ENCODE peak calls at places on chromosomes 12 and 14, in five cellular contexts. One of them, this sample, is unnamed.

GRCh38 chr14:51978566-51979398 is 10.6 kb upstream of the RTRAF start:
- DNase-seq in AG10803: peak
- DNase-seq in transverse colon: peak
- DNase-seq in left lung: peak
- DNase-seq in psoas muscle: peak
- DNase-seq in this sample: peak

GRCh38 chr14:34538871-34539406 is 562 bp downstream of the EAPP start:
- DNase-seq in left lung: no peak
- DNase-seq in psoas muscle: no peak
- DNase-seq in transverse colon: no peak
- DNase-seq in AG10803: no peak
- DNase-seq in this sample: no peak

GRCh38 chr14:81453166-81453766 is 53.1 kb upstream of the STON2 start:
- DNase-seq in transverse colon: peak
- DNase-seq in AG10803: peak
- DNase-seq in left lung: no peak
- DNase-seq in psoas muscle: peak
- DNase-seq in this sample: peak

GRCh38 chr12:115451151-115451784 is 767.3 kb upstream of the TBX3 start:
- DNase-seq in transverse colon: no peak
- DNase-seq in left lung: no peak
- DNase-seq in AG10803: no peak
- DNase-seq in psoas muscle: no peak
- DNase-seq in this sample: no peak

GRCh38 chr14:21978184-21978998 is 304.8 kb upstream of the OR4E1 start:
- DNase-seq in psoas muscle: peak
- DNase-seq in left lung: no peak
- DNase-seq in transverse colon: peak
- DNase-seq in AG10803: peak
- DNase-seq in this sample: no peak

GRCh38 chr12:68794653-68795253 is 13.2 kb upstream of the MDM2 start:
- DNase-seq in transverse colon: no peak
- DNase-seq in psoas muscle: no peak
- DNase-seq in AG10803: peak
- DNase-seq in left lung: no peak
- DNase-seq in this sample: no peak

GRCh38 chr14:51681411-51681810 is 29.7 kb downstream of the FRMD6 start:
- DNase-seq in psoas muscle: no peak
- DNase-seq in transverse colon: no peak
- DNase-seq in left lung: no peak
- DNase-seq in AG10803: no peak
- DNase-seq in this sample: no peak

GRCh38 chr12:109707470-109707821 is 6.2 kb upstream of the FAM222A start:
- DNase-seq in psoas muscle: no peak
- DNase-seq in transverse colon: no peak
- DNase-seq in left lung: no peak
- DNase-seq in AG10803: no peak
- DNase-seq in this sample: no peak

GRCh38 chr12:33663000-33663654 is 223.5 kb upstream of the SYT10 start:
- DNase-seq in left lung: no peak
- DNase-seq in transverse colon: no peak
- DNase-seq in psoas muscle: no peak
- DNase-seq in AG10803: no peak
- DNase-seq in this sample: no peak

GRCh38 chr14:50001999-50002925 is 109.4 kb downstream of the ARF6 start:
- DNase-seq in transverse colon: peak
- DNase-seq in psoas muscle: peak
- DNase-seq in AG10803: no peak
- DNase-seq in left lung: no peak
- DNase-seq in this sample: no peak

GRCh38 chr14:97153527-97153926 is 356.3 kb downstream of the VRK1 start:
- DNase-seq in transverse colon: no peak
- DNase-seq in psoas muscle: no peak
- DNase-seq in AG10803: no peak
- DNase-seq in left lung: no peak
- DNase-seq in this sample: no peak

GRCh38 chr12:15590180-15590826 is 198.9 kb downstream of the EPS8 start:
- DNase-seq in left lung: peak
- DNase-seq in psoas muscle: no peak
- DNase-seq in AG10803: peak
- DNase-seq in transverse colon: peak
- DNase-seq in this sample: no peak

GRCh38 chr14:25121342-25122129 is 71.6 kb upstream of the STXBP6 start:
- DNase-seq in psoas muscle: no peak
- DNase-seq in AG10803: peak
- DNase-seq in left lung: no peak
- DNase-seq in transverse colon: no peak
- DNase-seq in this sample: no peak

GRCh38 chr14:57714487-57714899 is 151.4 kb downstream of the SLC35F4 start:
- DNase-seq in AG10803: no peak
- DNase-seq in left lung: no peak
- DNase-seq in transverse colon: no peak
- DNase-seq in psoas muscle: no peak
- DNase-seq in this sample: no peak

GRCh38 chr12:481422-481821 is 21.7 kb downstream of the B4GALNT3 start:
- DNase-seq in psoas muscle: peak
- DNase-seq in left lung: no peak
- DNase-seq in AG10803: peak
- DNase-seq in transverse colon: no peak
- DNase-seq in this sample: peak

GRCh38 chr12:104604070-104604994 is 147.6 kb downstream of the CHST11 start:
- DNase-seq in transverse colon: peak
- DNase-seq in left lung: no peak
- DNase-seq in AG10803: peak
- DNase-seq in psoas muscle: peak
- DNase-seq in this sample: peak

GRCh38 chr12:52903855-52904508 is 894 bp downstream of the KRT8 start:
- DNase-seq in AG10803: no peak
- DNase-seq in transverse colon: no peak
- DNase-seq in left lung: peak
- DNase-seq in psoas muscle: peak
- DNase-seq in this sample: no peak

GRCh38 chr14:75341639-75342038 is 63.0 kb downstream of the FOS start:
- DNase-seq in psoas muscle: no peak
- DNase-seq in left lung: no peak
- DNase-seq in transverse colon: no peak
- DNase-seq in AG10803: no peak
- DNase-seq in this sample: no peak

GRCh38 chr12:83474369-83474768 is 787.7 kb downstream of the TMTC2 start:
- DNase-seq in left lung: no peak
- DNase-seq in psoas muscle: no peak
- DNase-seq in transverse colon: no peak
- DNase-seq in AG10803: no peak
- DNase-seq in this sample: no peak

GRCh38 chr14:25041484-25041883 is 8.5 kb downstream of the STXBP6 start:
- DNase-seq in AG10803: no peak
- DNase-seq in psoas muscle: no peak
- DNase-seq in transverse colon: no peak
- DNase-seq in left lung: no peak
- DNase-seq in this sample: no peak

GRCh38 chr12:88181881-88182280 is 39.8 kb downstream of the TMTC3 start:
- DNase-seq in psoas muscle: no peak
- DNase-seq in transverse colon: no peak
- DNase-seq in left lung: no peak
- DNase-seq in AG10803: no peak
- DNase-seq in this sample: no peak

GRCh38 chr12:55698241-55698955 is 9.3 kb downstream of the ITGA7 start:
- DNase-seq in AG10803: no peak
- DNase-seq in psoas muscle: no peak
- DNase-seq in left lung: no peak
- DNase-seq in transverse colon: peak
- DNase-seq in this sample: peak

GRCh38 chr14:94795372-94795771 is 25.5 kb upstream of the GSC start:
- DNase-seq in psoas muscle: no peak
- DNase-seq in left lung: no peak
- DNase-seq in transverse colon: no peak
- DNase-seq in AG10803: no peak
- DNase-seq in this sample: no peak

GRCh38 chr12:6297170-6297569 is 13.3 kb upstream of the PLEKHG6 start:
- DNase-seq in left lung: no peak
- DNase-seq in psoas muscle: no peak
- DNase-seq in AG10803: no peak
- DNase-seq in transverse colon: no peak
- DNase-seq in this sample: no peak

GRCh38 chr14:71212093-71212492 is 304.8 kb downstream of the PCNX1 start:
- DNase-seq in psoas muscle: no peak
- DNase-seq in AG10803: no peak
- DNase-seq in left lung: no peak
- DNase-seq in transverse colon: no peak
- DNase-seq in this sample: no peak

GRCh38 chr14:105283028-105283427 is 17.8 kb downstream of the BRF1 start:
- DNase-seq in transverse colon: no peak
- DNase-seq in AG10803: no peak
- DNase-seq in psoas muscle: no peak
- DNase-seq in left lung: no peak
- DNase-seq in this sample: no peak

GRCh38 chr12:22981711-22982110 is 356.7 kb downstream of the ETNK1 start:
- DNase-seq in transverse colon: no peak
- DNase-seq in AG10803: peak
- DNase-seq in left lung: no peak
- DNase-seq in psoas muscle: no peak
- DNase-seq in this sample: no peak
- TF ChIP-seq CTCF in transverse colon: no peak
- TF ChIP-seq CTCF in AG10803: peak
- TF ChIP-seq CTCF in left lung: no peak
- TF ChIP-seq CTCF in psoas muscle: no peak
- TF ChIP-seq CTCF in this sample: no peak

GRCh38 chr12:124082012-124082411 is 109.0 kb downstream of the ZNF664 start:
- DNase-seq in psoas muscle: no peak
- DNase-seq in AG10803: no peak
- DNase-seq in left lung: no peak
- DNase-seq in transverse colon: no peak
- DNase-seq in this sample: no peak

GRCh38 chr12:124082676-124083075 is 109.7 kb downstream of the ZNF664 start:
- DNase-seq in psoas muscle: no peak
- DNase-seq in transverse colon: no peak
- DNase-seq in left lung: no peak
- DNase-seq in AG10803: no peak
- DNase-seq in this sample: no peak

GRCh38 chr12:124078800-124079199 is 105.8 kb downstream of the ZNF664 start:
- DNase-seq in AG10803: no peak
- DNase-seq in left lung: no peak
- DNase-seq in transverse colon: no peak
- DNase-seq in psoas muscle: no peak
- DNase-seq in this sample: no peak

GRCh38 chr12:124077730-124078129 is 104.7 kb downstream of the ZNF664 start:
- DNase-seq in AG10803: no peak
- DNase-seq in transverse colon: no peak
- DNase-seq in left lung: no peak
- DNase-seq in psoas muscle: no peak
- DNase-seq in this sample: no peak

DNA sequence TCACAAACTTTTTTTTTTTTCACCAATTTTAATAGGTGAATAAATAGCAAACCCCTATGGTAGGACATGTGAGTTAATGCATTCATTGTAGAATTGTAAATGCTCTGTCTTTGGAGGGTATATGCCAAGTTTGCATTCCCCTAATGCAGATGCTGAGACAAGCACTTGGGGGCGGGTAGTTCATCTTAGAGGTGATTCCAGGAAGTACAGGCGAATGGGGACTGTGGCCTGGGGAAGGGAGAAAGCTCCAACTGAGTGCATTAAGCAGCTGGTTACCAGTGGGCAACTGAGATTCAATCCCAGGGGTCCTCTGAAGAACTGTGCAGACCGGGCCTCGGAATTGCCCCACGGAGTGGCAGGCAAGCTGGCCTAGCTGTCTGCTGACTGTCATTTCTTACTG is 107.6 kb downstream of the ZNF664 start:
- DNase-seq in transverse colon: no peak
- DNase-seq in left lung: peak
- DNase-seq in AG10803: no peak
- DNase-seq in psoas muscle: no peak
- DNase-seq in this sample: no peak
- TF ChIP-seq CTCF in transverse colon: no peak
- TF ChIP-seq CTCF in left lung: no peak
- TF ChIP-seq CTCF in AG10803: no peak
- TF ChIP-seq CTCF in psoas muscle: no peak
- TF ChIP-seq CTCF in this sample: no peak

DNA sequence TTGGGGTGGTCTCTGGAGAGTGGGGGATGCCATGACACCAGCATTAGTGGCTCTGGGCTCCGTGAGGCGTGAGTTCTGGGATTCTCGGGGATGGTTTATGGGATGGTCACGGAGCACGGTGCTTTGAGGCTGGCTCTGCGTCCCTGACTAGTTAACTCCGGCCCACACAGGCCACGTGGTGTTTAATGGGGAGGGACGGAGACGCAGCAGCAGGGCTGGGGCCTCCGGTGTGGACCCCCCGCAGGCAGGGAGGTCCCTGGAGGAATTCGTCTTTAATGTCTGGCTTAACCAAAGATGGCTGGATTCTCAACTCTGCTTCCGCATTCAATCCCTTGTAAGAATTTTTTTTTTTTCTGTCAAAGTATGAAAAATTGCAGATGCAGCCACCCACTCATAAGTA is 86.4 kb upstream of the RFLNA start:
- DNase-seq in AG10803: no peak
- DNase-seq in transverse colon: no peak
- DNase-seq in psoas muscle: no peak
- DNase-seq in left lung: no peak
- DNase-seq in this sample: peak
- TF ChIP-seq CTCF in AG10803: no peak
- TF ChIP-seq CTCF in transverse colon: no peak
- TF ChIP-seq CTCF in psoas muscle: no peak
- TF ChIP-seq CTCF in left lung: no peak
- TF ChIP-seq CTCF in this sample: no peak

GRCh38 chr12:12398026-12398859 is 41.4 kb downstream of the BORCS5 start:
- DNase-seq in transverse colon: peak
- DNase-seq in left lung: no peak
- DNase-seq in AG10803: peak
- DNase-seq in psoas muscle: peak
- DNase-seq in this sample: no peak
- TF ChIP-seq CTCF in transverse colon: no peak
- TF ChIP-seq CTCF in left lung: no peak
- TF ChIP-seq CTCF in AG10803: peak
- TF ChIP-seq CTCF in psoas muscle: no peak
- TF ChIP-seq CTCF in this sample: no peak

GRCh38 chr12:40107098-40107802 is 1.4 kb upstream of the SLC2A13 start:
- DNase-seq in AG10803: peak
- DNase-seq in transverse colon: peak
- DNase-seq in psoas muscle: peak
- DNase-seq in left lung: peak
- DNase-seq in this sample: peak

GRCh38 chr12:40105515-40106201 is at the start of gene SLC2A13:
- DNase-seq in left lung: peak
- DNase-seq in AG10803: peak
- DNase-seq in psoas muscle: peak
- DNase-seq in transverse colon: peak
- DNase-seq in this sample: peak

GRCh38 chr12:40106655-40107054 is 774 bp upstream of the SLC2A13 start:
- DNase-seq in transverse colon: no peak
- DNase-seq in AG10803: no peak
- DNase-seq in left lung: no peak
- DNase-seq in psoas muscle: no peak
- DNase-seq in this sample: no peak

GRCh38 chr12:40106202-40106533 is 287 bp upstream of the SLC2A13 start:
- DNase-seq in left lung: no peak
- DNase-seq in transverse colon: no peak
- DNase-seq in psoas muscle: no peak
- DNase-seq in AG10803: no peak
- DNase-seq in this sample: no peak

GRCh38 chr12:40107803-40108620 is 2.1 kb upstream of the SLC2A13 start:
- DNase-seq in left lung: no peak
- DNase-seq in AG10803: no peak
- DNase-seq in psoas muscle: no peak
- DNase-seq in transverse colon: no peak
- DNase-seq in this sample: no peak
- TF ChIP-seq CTCF in left lung: no peak
- TF ChIP-seq CTCF in AG10803: no peak
- TF ChIP-seq CTCF in psoas muscle: no peak
- TF ChIP-seq CTCF in transverse colon: no peak
- TF ChIP-seq CTCF in this sample: no peak

This sample was measured in suprapubic skin.